ENCODE peak calls at places on chromosomes 7 and 10, in ten cellular contexts. Z is Daoy; N is astrocyte of the spinal cord; K is C1 segment of cervical spinal cord; R is activated naive CD8-positive, alpha-beta T cell treated with anti-CD3 and anti-CD28 coated beads, Interleukin-2, amount 50 U/mL, for 24 hours; Y is WERI-Rb-1; V is astrocyte; D is A172; S is CD4-positive, alpha-beta T cell; C is kidney epithelial cell. E is an unnamed sample.

GRCh38 chr10:28155726-28156125 is 147.1 kb downstream of the MPP7 start:
- DNase-seq in Z (no peak), N (no peak), K (no peak), R (no peak), Y (no peak), V (no peak), D (no peak), S (no peak), C (no peak), E (no peak)

GRCh38 chr10:14240253-14241189 is 90.2 kb downstream of the FRMD4A start:
- DNase-seq in Z (no peak), N (no peak), K (no peak), R (no peak), Y (no peak), V (peak), D (no peak), S (no peak), C (no peak), E (no peak)

GRCh38 chr10:64760371-64760770 is 1239.2 kb downstream of the REEP3 start:
- DNase-seq in Z (no peak), N (no peak), K (no peak), R (no peak), Y (no peak), V (no peak), D (no peak), S (no peak), C (no peak), E (no peak)

GRCh38 chr7:46369933-46370654 is 449.0 kb upstream of the IGFBP3 start:
- DNase-seq in Z (peak), N (peak), K (no peak), R (no peak), Y (no peak), V (peak), D (peak), S (no peak), C (no peak), E (no peak)

GRCh38 chr10:92328999-92329398 is 38.0 kb downstream of the MARCHF5 start:
- DNase-seq in Z (no peak), N (no peak), K (no peak), R (no peak), Y (no peak), V (peak), D (no peak), S (no peak), C (no peak), E (no peak)

GRCh38 chr10:71569775-71570588 is 149.6 kb downstream of the C10orf105 start:
- DNase-seq in Z (peak), N (peak), K (peak), R (peak), Y (peak), V (peak), D (peak), S (peak), C (no peak), E (peak)

GRCh38 chr10:131195552-131196159 is 115.9 kb downstream of the TCERG1L start:
- DNase-seq in Z (no peak), N (no peak), K (no peak), R (no peak), Y (no peak), V (no peak), D (no peak), S (no peak), C (no peak), E (no peak)

GRCh38 chr10:70106958-70107791 is 25.4 kb downstream of the AIFM2 start:
- DNase-seq in Z (peak), N (no peak), K (no peak), R (peak), Y (peak), V (no peak), D (no peak), S (no peak), C (no peak), E (no peak)

GRCh38 chr7:76191783-76192240 is 9.9 kb upstream of the SRRM3 start:
- DNase-seq in Z (peak), N (peak), K (no peak), R (no peak), Y (peak), V (peak), D (peak), S (no peak), C (no peak), E (no peak)

GRCh38 chr7:155998328-155998691 is 186.0 kb upstream of the SHH start:
- DNase-seq in Z (no peak), N (no peak), K (no peak), R (peak), Y (no peak), V (no peak), D (no peak), S (no peak), C (no peak), E (no peak)

GRCh38 chr7:46814516-46815250 is 767.2 kb downstream of the TNS3 start:
- DNase-seq in Z (no peak), N (no peak), K (no peak), R (no peak), Y (no peak), V (no peak), D (no peak), S (no peak), C (no peak), E (no peak)

GRCh38 chr7:70694357-70694908 is 437.5 kb upstream of the GALNT17 start:
- DNase-seq in Z (peak), N (peak), K (no peak), R (peak), Y (peak), V (peak), D (peak), S (no peak), C (no peak), E (no peak)

GRCh38 chr7:140033036-140033435 is 29.7 kb downstream of the PARP12 start:
- DNase-seq in Z (peak), N (peak), K (no peak), R (no peak), Y (no peak), V (peak), D (peak), S (no peak), C (no peak), E (no peak)